ENCODE peak calls at places on chromosomes 12 and 14, in seven cellular contexts. T is NCI-H146, U is chondrocyte, Z is HTR-8/SVneo, V is nucleus accumbens, N is astrocyte, E is epithelial cell of esophagus. X is an unnamed sample.

GRCh38 chr14:91364524-91365270 is 52.9 kb downstream of the CCDC88C start:
- DNase-seq in V (no peak), T (no peak), N (no peak), E (no peak), Z (no peak), U (peak), X (no peak)

GRCh38 chr14:50335989-50336391 is 23.9 kb downstream of the DMAC2L start:
- DNase-seq in V (peak), Z (no peak), N (peak), T (peak), E (no peak), U (no peak), X (no peak)

GRCh38 chr12:132423251-132424117 is 66.5 kb upstream of the FBRSL1 start:
- DNase-seq in V (no peak), Z (no peak), E (no peak), T (peak), U (no peak), N (no peak), X (no peak)

GRCh38 chr12:19039515-19039914 is 90.0 kb upstream of the PLEKHA5 start:
- DNase-seq in T (no peak), Z (no peak), E (no peak), U (no peak), N (no peak), V (no peak), X (no peak)

GRCh38 chr12:120468271-120468845 is 1.2 kb downstream of the SRSF9 start:
- DNase-seq in E (peak), V (no peak), Z (peak), T (peak), U (no peak), N (peak), X (peak)

GRCh38 chr12:88142610-88142991 is 494 bp downstream of the TMTC3 start:
- DNase-seq in E (peak), N (no peak), T (peak), V (no peak), Z (no peak), U (no peak), X (peak)

GRCh38 chr14:71610149-71610548 is 322.1 kb upstream of the RGS6 start:
- DNase-seq in U (no peak), V (no peak), N (no peak), T (no peak), Z (no peak), E (no peak), X (no peak)

GRCh38 chr14:75280448-75280830 is 1.8 kb downstream of the FOS start:
- DNase-seq in E (no peak), U (no peak), V (no peak), N (no peak), T (no peak), Z (no peak), X (no peak)

GRCh38 chr12:130870442-130871285 is 1.2 kb upstream of the RAN start:
- DNase-seq in Z (peak), T (peak), V (peak), N (peak), E (peak), U (no peak), X (peak)

GRCh38 chr14:103846569-103847438 is 571 bp downstream of the PPP1R13B start:
- DNase-seq in V (no peak), U (peak), T (peak), N (no peak), Z (no peak), E (peak), X (peak)

GRCh38 chr12:95637471-95638155 is 86.3 kb upstream of the USP44 start:
- DNase-seq in N (peak), T (no peak), U (no peak), E (peak), Z (peak), V (no peak), X (no peak)

GRCh38 chr14:97349946-97350345 is 552.8 kb downstream of the VRK1 start:
- DNase-seq in T (no peak), E (no peak), N (no peak), Z (no peak), V (no peak), U (no peak), X (no peak)